ENCODE peak calls at places on chromosome 20, in five cellular contexts. B, W, I, T and J are unnamed samples.

GRCh38 chr20:25056601-25057233 is 1.2 kb downstream of the ACSS1 start:
- DNase-seq in B (no peak), W (no peak), I (no peak), T (no peak), J (no peak)

GRCh38 chr20:57838670-57839142 is 128.9 kb upstream of the PMEPA1 start:
- DNase-seq in B (no peak), W (no peak), I (no peak), T (no peak), J (no peak)

GRCh38 chr20:49770634-49771033 is 42.0 kb upstream of the SLC9A8 start:
- DNase-seq in B (no peak), W (no peak), I (no peak), T (no peak), J (no peak)

GRCh38 chr20:62314339-62314638 is 11.5 kb downstream of the ADRM1 start:
- DNase-seq in B (no peak), W (no peak), I (no peak), T (no peak), J (no peak)

GRCh38 chr20:1373036-1373435 is 19.8 kb downstream of the FKBP1A start:
- DNase-seq in B (no peak), W (no peak), I (no peak), T (no peak), J (no peak)

GRCh38 chr20:51525241-51526104 is 17.0 kb downstream of the NFATC2 start:
- DNase-seq in B (no peak), W (no peak), I (peak), T (no peak), J (no peak)

GRCh38 chr20:2603816-2604505 is 48.5 kb upstream of the NOP56 start:
- DNase-seq in B (no peak), W (no peak), I (no peak), T (no peak), J (no peak)

GRCh38 chr20:1323830-1324597 is 4.9 kb downstream of the SDCBP2 start:
- DNase-seq in B (no peak), W (no peak), I (no peak), T (no peak), J (no peak)

GRCh38 chr20:63503524-63503923 is 4.6 kb upstream of the EEF1A2 start:
- DNase-seq in B (no peak), W (no peak), I (no peak), T (no peak), J (no peak)

GRCh38 chr20:46084805-46085792 is 4.7 kb downstream of the NCOA5 start:
- DNase-seq in B (peak), W (peak), I (peak), T (no peak), J (peak)

GRCh38 chr20:6057704-6058103 is 3.8 kb upstream of the LRRN4 start:
- DNase-seq in B (no peak), W (no peak), I (no peak), T (no peak), J (no peak)

GRCh38 chr20:6061544-6061943 is 7.7 kb upstream of the LRRN4 start:
- DNase-seq in B (no peak), W (no peak), I (no peak), T (no peak), J (no peak)

GRCh38 chr20:6057139-6057538 is 3.3 kb upstream of the LRRN4 start:
- DNase-seq in B (no peak), W (no peak), I (no peak), T (no peak), J (no peak)

GRCh38 chr20:6055981-6056569 is 2.2 kb upstream of the LRRN4 start:
- DNase-seq in B (no peak), W (no peak), I (no peak), T (no peak), J (no peak)

DNA sequence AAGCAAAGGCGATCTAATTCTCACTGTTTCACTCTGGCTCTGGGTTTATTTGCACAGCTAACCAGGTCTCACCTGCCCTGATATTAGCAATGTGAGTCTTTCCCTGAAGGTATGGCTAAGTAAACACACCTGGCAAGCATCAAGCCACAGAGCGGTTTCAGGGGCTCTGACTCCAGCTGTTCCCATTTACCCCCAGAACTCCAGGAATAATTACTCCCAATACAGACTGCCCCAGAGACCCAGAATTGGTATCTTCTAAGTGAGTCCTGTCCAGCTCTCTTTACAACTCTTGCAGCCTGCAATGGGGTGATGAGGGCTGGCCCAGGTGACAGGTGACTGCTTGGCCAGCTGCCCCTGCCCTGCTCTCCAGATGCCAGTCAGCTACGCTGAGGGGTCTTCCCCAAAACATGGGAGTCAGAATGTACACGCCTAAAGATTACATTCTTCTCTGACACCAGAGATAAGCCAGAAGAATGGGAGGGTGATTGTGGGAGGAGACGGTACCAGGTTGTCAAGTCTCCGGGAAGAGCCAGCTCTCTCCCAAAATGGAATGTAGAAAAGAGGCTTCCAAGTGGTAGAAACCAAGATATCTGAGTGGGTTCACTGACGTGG is 4.9 kb upstream of the LRRN4 start:
- DNase-seq in B (no peak), W (no peak), I (no peak), T (no peak), J (no peak)
- TF ChIP-seq MAFK in B (no peak), W (no peak), I (no peak), T (no peak), J (no peak)

GRCh38 chr20:39019805-39020325 is 57.7 kb downstream of the DHX35 start:
- DNase-seq in B (no peak), W (no peak), I (no peak), T (no peak), J (no peak)
- TF ChIP-seq MAFK in B (no peak), W (no peak), I (no peak), T (no peak), J (no peak)

GRCh38 chr20:32839227-32839981 is 19.3 kb upstream of the EFCAB8 start:
- DNase-seq in B (no peak), W (no peak), I (no peak), T (no peak), J (no peak)

GRCh38 chr20:32831982-32832381 is 12.2 kb downstream of the MAPRE1 start:
- DNase-seq in B (no peak), W (no peak), I (no peak), T (no peak), J (no peak)

GRCh38 chr20:32832664-32833063 is 12.9 kb downstream of the MAPRE1 start:
- DNase-seq in B (no peak), W (no peak), I (no peak), T (no peak), J (no peak)

GRCh38 chr20:32837157-32837556 is 17.4 kb downstream of the MAPRE1 start:
- DNase-seq in B (no peak), W (no peak), I (no peak), T (no peak), J (no peak)

GRCh38 chr20:32834972-32835371 is 15.2 kb downstream of the MAPRE1 start:
- DNase-seq in B (no peak), W (no peak), I (no peak), T (no peak), J (no peak)
- TF ChIP-seq MAFK in B (no peak), W (no peak), I (no peak), T (no peak), J (no peak)

DNA sequence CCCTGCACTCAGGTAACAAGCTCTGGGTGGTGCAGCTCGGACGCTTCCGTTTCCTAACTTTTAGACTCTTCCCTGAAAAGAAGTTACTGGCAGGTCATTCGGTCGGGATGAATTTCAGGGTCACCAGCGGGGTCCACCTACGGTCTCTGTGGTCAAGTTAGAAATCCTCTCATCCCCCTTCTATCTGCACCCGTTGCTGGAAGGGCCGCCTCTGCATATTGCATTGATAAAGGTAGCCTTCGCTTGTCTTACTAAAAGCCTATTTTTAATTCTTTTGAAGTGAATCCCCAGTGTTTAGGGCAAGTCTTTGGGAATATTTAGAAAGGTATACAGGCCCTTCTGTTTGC is 47.3 kb downstream of the LRRN4 start:
- DNase-seq in B (no peak), W (no peak), I (no peak), T (no peak), J (no peak)
- TF ChIP-seq MAFK in B (no peak), W (no peak), I (no peak), T (no peak), J (no peak)